ENCODE peak calls at places on chromosomes 5 and 9, in eight cellular contexts. I is fibroblast of pulmonary artery, A is endothelial cell, J is RCC 7860, D is A172, Q is AG04450, L is adipocyte, S is ELF-1. T is an unnamed sample.

GRCh38 chr5:147822686-147823491 is 8.6 kb downstream of the SPINK1 start:
- DNase-seq in I (peak), A (peak), J (peak), D (peak), Q (peak), L (peak), S (peak), T (no peak)

GRCh38 chr5:76180817-76181805 is 97.9 kb downstream of the SV2C start:
- DNase-seq in I (no peak), A (no peak), J (no peak), D (peak), Q (no peak), L (no peak), S (peak), T (no peak)

GRCh38 chr9:131101207-131101964 is 5.1 kb downstream of the AIF1L start:
- DNase-seq in I (no peak), A (no peak), J (no peak), D (no peak), Q (no peak), L (no peak), S (no peak), T (no peak)

GRCh38 chr9:36037580-36038169 is 962 bp downstream of the RECK start:
- DNase-seq in I (no peak), A (no peak), J (no peak), D (peak), Q (no peak), L (no peak), S (peak), T (no peak)

GRCh38 chr5:9057406-9058000 is 488.4 kb downstream of the SEMA5A start:
- DNase-seq in I (no peak), A (no peak), J (no peak), D (no peak), Q (no peak), L (no peak), S (no peak), T (no peak)

GRCh38 chr5:72071906-72072305 is 35.4 kb upstream of the MAP1B start:
- DNase-seq in I (no peak), A (no peak), J (no peak), D (no peak), Q (no peak), L (no peak), S (no peak), T (no peak)

GRCh38 chr9:109381011-109381729 is 60.3 kb upstream of the EPB41L4B start:
- DNase-seq in I (no peak), A (no peak), J (peak), D (peak), Q (no peak), L (no peak), S (no peak), T (no peak)

GRCh38 chr9:127910613-127911205 is 6.1 kb downstream of the ST6GALNAC4 start:
- DNase-seq in I (peak), A (no peak), J (no peak), D (peak), Q (no peak), L (peak), S (no peak), T (no peak)

GRCh38 chr9:5193345-5193744 is 7.9 kb upstream of the INSL6 start:
- DNase-seq in I (no peak), A (no peak), J (no peak), D (no peak), Q (no peak), L (no peak), S (no peak), T (no peak)

GRCh38 chr9:95508968-95509850 is 7.6 kb downstream of the PTCH1 start:
- DNase-seq in I (peak), A (peak), J (peak), D (peak), Q (peak), L (peak), S (peak), T (peak)

GRCh38 chr9:101434990-101435389 is 584 bp downstream of the ALDOB start:
- DNase-seq in I (no peak), A (no peak), J (no peak), D (no peak), Q (no peak), L (no peak), S (no peak), T (no peak)

GRCh38 chr5:170397059-170397458 is 7.9 kb upstream of the KCNMB1 start:
- DNase-seq in I (no peak), A (no peak), J (no peak), D (no peak), Q (no peak), L (no peak), S (peak), T (no peak)

GRCh38 chr9:109253637-109254284 is 67.1 kb downstream of the EPB41L4B start:
- DNase-seq in I (peak), A (no peak), J (peak), D (peak), Q (no peak), L (peak), S (peak), T (no peak)

GRCh38 chr5:58407042-58407709 is 52.7 kb downstream of the PLK2 start:
- DNase-seq in I (peak), A (no peak), J (peak), D (peak), Q (peak), L (peak), S (no peak), T (no peak)

GRCh38 chr5:68027519-68027918 is 188.0 kb upstream of the PIK3R1 start:
- DNase-seq in I (peak), A (no peak), J (no peak), D (peak), Q (peak), L (peak), S (no peak), T (no peak)

GRCh38 chr5:1488882-1489680 is 34.7 kb downstream of the LPCAT1 start:
- DNase-seq in I (peak), A (no peak), J (peak), D (peak), Q (peak), L (peak), S (no peak), T (no peak)

GRCh38 chr5:102211165-102211564 is 84.9 kb downstream of the SLCO4C1 start:
- DNase-seq in I (no peak), A (no peak), J (no peak), D (no peak), Q (no peak), L (no peak), S (no peak), T (no peak)

GRCh38 chr5:93162201-93162654 is 418.8 kb downstream of the NR2F1-AS1 start:
- DNase-seq in I (peak), A (no peak), J (no peak), D (peak), Q (no peak), L (peak), S (no peak), T (no peak)

GRCh38 chr9:94011134-94011533 is 56.0 kb upstream of the BARX1 start:
- DNase-seq in I (peak), A (no peak), J (no peak), D (peak), Q (no peak), L (peak), S (no peak), T (no peak)

GRCh38 chr9:134898319-134898718 is 17.7 kb downstream of the FCN2 start:
- DNase-seq in I (no peak), A (no peak), J (no peak), D (no peak), Q (no peak), L (no peak), S (no peak), T (peak)

GRCh38 chr5:143691278-143692236 is 120.4 kb upstream of the HMHB1 start:
- DNase-seq in I (no peak), A (no peak), J (no peak), D (no peak), Q (no peak), L (no peak), S (no peak), T (no peak)

GRCh38 chr5:464843-465590 is 22.0 kb downstream of the EXOC3 start:
- DNase-seq in I (no peak), A (no peak), J (no peak), D (no peak), Q (no peak), L (no peak), S (no peak), T (no peak)

GRCh38 chr5:148569948-148570347 is 84.4 kb downstream of the HTR4 start:
- DNase-seq in I (no peak), A (no peak), J (no peak), D (no peak), Q (no peak), L (no peak), S (no peak), T (no peak)

GRCh38 chr5:132499440-132500243 is 9.1 kb upstream of the IRF1 start:
- DNase-seq in I (no peak), A (no peak), J (peak), D (no peak), Q (no peak), L (no peak), S (peak), T (peak)

GRCh38 chr5:63923914-63924313 is 38.3 kb downstream of the HTR1A start:
- DNase-seq in I (no peak), A (no peak), J (no peak), D (no peak), Q (no peak), L (no peak), S (no peak), T (no peak)

GRCh38 chr5:93890657-93891056 is 149.3 kb upstream of the POU5F2 start:
- DNase-seq in I (peak), A (no peak), J (no peak), D (no peak), Q (no peak), L (peak), S (peak), T (no peak)

GRCh38 chr9:69895659-69896058 is 75.0 kb downstream of the CFAP95 start:
- DNase-seq in I (no peak), A (no peak), J (peak), D (no peak), Q (no peak), L (no peak), S (no peak), T (no peak)

GRCh38 chr5:178787889-178788288 is 57.4 kb upstream of the ZNF354A start:
- DNase-seq in I (no peak), A (no peak), J (no peak), D (no peak), Q (no peak), L (no peak), S (no peak), T (no peak)

GRCh38 chr5:18487928-18488480 is 853.7 kb downstream of the TAF11L14 start:
- DNase-seq in I (no peak), A (no peak), J (no peak), D (no peak), Q (no peak), L (no peak), S (no peak), T (no peak)

GRCh38 chr9:104743377-104743985 is 4.0 kb upstream of the NIPSNAP3A start:
- DNase-seq in I (peak), A (peak), J (peak), D (peak), Q (peak), L (peak), S (no peak), T (no peak)

GRCh38 chr9:136930014-136930413 is 14.5 kb downstream of the FBXW5 start:
- DNase-seq in I (no peak), A (no peak), J (no peak), D (no peak), Q (no peak), L (no peak), S (no peak), T (no peak)

T was measured in ascending aorta.